ENCODE peak calls at places on chromosomes 12 and 14, in four cellular contexts. Q, G, P and U are unnamed samples.

GRCh38 chr14:37595809-37596595 is 573 bp downstream of the TTC6 start:
- DNase-seq in G (peak), Q (no peak), P (no peak), U (peak)

GRCh38 chr12:38889297-38889815 is 16.0 kb downstream of the CPNE8 start:
- DNase-seq in Q (no peak), G (no peak), P (no peak), U (no peak)

GRCh38 chr12:11815397-11815796 is 165.9 kb downstream of the ETV6 start:
- DNase-seq in P (no peak), Q (no peak), G (no peak), U (no peak)

GRCh38 chr12:82015623-82016347 is 256.6 kb upstream of the PPFIA2 start:
- DNase-seq in Q (no peak), G (no peak), P (no peak), U (no peak)

GRCh38 chr12:120361506-120362208 is 7.3 kb downstream of the MSI1 start:
- DNase-seq in P (no peak), G (no peak), Q (peak), U (no peak)

GRCh38 chr12:39764944-39765560 is 145.4 kb upstream of the ABCD2 start:
- DNase-seq in G (peak), P (no peak), Q (no peak), U (no peak)

GRCh38 chr12:87368259-87368658 is 660.9 kb downstream of the C12orf50 start:
- DNase-seq in Q (no peak), G (no peak), P (no peak), U (no peak)

GRCh38 chr12:6444704-6445688 is at the start of gene CD27:
- DNase-seq in G (no peak), P (no peak), Q (no peak), U (peak)

GRCh38 chr14:74616507-74616906 is 4.5 kb upstream of the LTBP2 start:
- DNase-seq in G (no peak), P (peak), Q (no peak), U (no peak)

GRCh38 chr14:105881021-105881930 is 354.9 kb downstream of the TMEM121 start:
- DNase-seq in G (no peak), Q (peak), P (peak), U (peak)

GRCh38 chr12:116182359-116183063 is 95.0 kb downstream of the MED13L start:
- DNase-seq in G (no peak), Q (no peak), P (no peak), U (no peak)

GRCh38 chr12:105319691-105320209 is 10.7 kb upstream of the C12orf75 start:
- DNase-seq in G (no peak), Q (no peak), P (no peak), U (no peak)

GRCh38 chr14:28542040-28542439 is 224.5 kb upstream of the FOXG1 start:
- DNase-seq in P (no peak), G (no peak), Q (no peak), U (no peak)

GRCh38 chr14:75053396-75054289 is 2.4 kb upstream of the MLH3 start:
- DNase-seq in Q (no peak), G (no peak), P (no peak), U (no peak)

GRCh38 chr14:96091149-96091693 is 52.1 kb downstream of the C14orf132 start:
- DNase-seq in Q (no peak), P (peak), G (no peak), U (no peak)

GRCh38 chr14:96088131-96088880 is 49.1 kb downstream of the C14orf132 start:
- DNase-seq in P (no peak), Q (no peak), G (no peak), U (peak)

GRCh38 chr14:96090441-96091148 is 51.4 kb downstream of the C14orf132 start:
- DNase-seq in G (no peak), Q (peak), P (peak), U (peak)

GRCh38 chr14:96088911-96089310 is 49.7 kb downstream of the C14orf132 start:
- DNase-seq in Q (no peak), G (no peak), P (no peak), U (no peak)

GRCh38 chr14:96089401-96089800 is 50.2 kb downstream of the C14orf132 start:
- DNase-seq in P (no peak), Q (no peak), G (no peak), U (peak)
- H3K27ac ChIP-seq in P (no peak), Q (no peak), G (no peak), U (no peak)

GRCh38 chr12:52216807-52217206 is 16.2 kb upstream of the KRT7 start:
- DNase-seq in G (no peak), Q (no peak), P (peak), U (no peak)

GRCh38 chr12:52215587-52216031 is 17.4 kb upstream of the KRT7 start:
- DNase-seq in Q (no peak), P (peak), G (peak), U (no peak)

GRCh38 chr12:52214421-52214802 is 18.6 kb upstream of the KRT7 start:
- DNase-seq in Q (no peak), P (no peak), G (no peak), U (peak)

GRCh38 chr12:52216107-52216506 is 16.9 kb upstream of the KRT7 start:
- DNase-seq in G (no peak), Q (no peak), P (peak), U (no peak)

GRCh38 chr12:52217223-52217622 is 15.8 kb upstream of the KRT7 start:
- DNase-seq in G (no peak), Q (peak), P (no peak), U (peak)
- H3K27ac ChIP-seq in G (no peak), Q (no peak), P (peak), U (no peak)

GRCh38 chr14:67218126-67218525 is 23.1 kb upstream of the PALS1 start:
- DNase-seq in Q (no peak), P (no peak), G (no peak), U (no peak)

GRCh38 chr14:67221248-67221981 is 19.8 kb upstream of the PALS1 start:
- DNase-seq in P (no peak), Q (no peak), G (no peak), U (no peak)

GRCh38 chr14:67221982-67222328 is 19.3 kb upstream of the PALS1 start:
- DNase-seq in P (no peak), Q (no peak), G (no peak), U (no peak)
- H3K27ac ChIP-seq in P (no peak), Q (no peak), G (no peak), U (no peak)

DNA sequence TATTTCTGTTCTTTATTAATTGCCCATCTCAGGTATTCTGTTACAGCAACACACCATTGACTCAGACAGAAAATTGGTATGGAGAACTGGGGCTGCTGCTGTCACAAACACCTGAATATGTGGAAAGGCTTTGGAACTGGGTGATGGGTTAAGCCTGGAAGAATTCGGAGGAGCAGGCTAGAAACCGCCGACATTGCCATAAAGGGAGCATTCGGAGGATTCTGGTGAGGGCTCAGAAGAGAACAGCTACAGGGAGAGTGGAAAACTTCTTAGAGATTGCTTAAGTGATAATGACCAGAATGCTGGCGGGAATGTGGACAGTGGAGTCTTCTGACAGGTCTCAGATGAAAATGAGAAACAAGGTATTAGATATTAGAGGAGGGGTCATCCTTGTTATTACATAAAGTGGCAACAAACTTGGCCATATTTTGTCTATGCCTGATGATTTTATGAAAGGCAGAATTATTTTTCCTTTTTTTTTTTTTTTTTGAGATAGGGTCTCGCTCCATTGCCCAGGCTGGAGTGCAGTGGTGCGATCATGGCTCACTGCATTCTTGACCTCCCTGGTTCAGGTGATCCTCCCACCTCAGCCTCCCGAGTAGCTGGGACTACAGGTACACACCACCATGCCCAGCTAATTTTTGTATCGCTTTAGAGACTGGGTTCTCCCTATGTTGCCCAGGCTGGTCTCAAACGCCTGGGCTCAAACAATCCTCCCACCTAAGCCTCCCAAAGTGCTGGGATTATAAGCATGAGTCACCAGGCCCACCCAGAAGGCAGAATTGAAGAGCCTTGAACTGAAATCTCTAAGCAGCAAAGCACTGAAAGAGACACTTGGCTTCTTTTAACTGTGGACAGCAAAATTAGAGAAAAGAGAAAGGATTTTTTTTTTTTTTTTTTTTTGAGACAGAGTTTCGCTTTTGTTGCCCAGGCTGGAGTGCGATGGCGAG is 16.7 kb upstream of the RCOR1 start:
- DNase-seq in G (no peak), P (no peak), Q (no peak), U (no peak)
- H3K27ac ChIP-seq in G (peak), P (no peak), Q (no peak), U (no peak)

GRCh38 chr14:70004791-70005190 is 125.6 kb downstream of the SMOC1 start:
- DNase-seq in Q (no peak), G (no peak), P (no peak), U (no peak)

GRCh38 chr14:69997849-69998248 is 118.6 kb downstream of the SMOC1 start:
- DNase-seq in P (peak), Q (no peak), G (peak), U (no peak)

GRCh38 chr14:69999246-69999645 is 120.0 kb downstream of the SMOC1 start:
- DNase-seq in G (no peak), P (no peak), Q (no peak), U (peak)

GRCh38 chr14:70002589-70003240 is 123.5 kb downstream of the SMOC1 start:
- DNase-seq in G (peak), Q (no peak), P (no peak), U (no peak)

GRCh38 chr14:70000601-70001000 is 121.4 kb downstream of the SMOC1 start:
- DNase-seq in Q (no peak), G (no peak), P (no peak), U (no peak)
- H3K27ac ChIP-seq in Q (no peak), G (no peak), P (no peak), U (no peak)

GRCh38 chr12:52093346-52093745 is 13.8 kb downstream of the SMIM41 start:
- DNase-seq in Q (no peak), P (no peak), G (no peak), U (peak)
- H3K27ac ChIP-seq in Q (no peak), P (no peak), G (no peak), U (no peak)

GRCh38 chr12:131990066-131990979 is 40.6 kb downstream of the EP400 start:
- DNase-seq in Q (no peak), P (no peak), G (no peak), U (no peak)

GRCh38 chr12:131990980-131991305 is 41.2 kb downstream of the EP400 start:
- DNase-seq in G (no peak), P (no peak), Q (no peak), U (peak)

GRCh38 chr12:131994589-131994988 is 44.8 kb downstream of the EP400 start:
- DNase-seq in G (no peak), P (no peak), Q (no peak), U (no peak)

GRCh38 chr12:131989021-131989420 is 39.3 kb downstream of the EP400 start:
- DNase-seq in G (no peak), Q (no peak), P (no peak), U (no peak)

GRCh38 chr12:131991816-131992430 is 42.2 kb downstream of the EP400 start:
- DNase-seq in Q (no peak), G (no peak), P (no peak), U (peak)
- H3K27ac ChIP-seq in Q (no peak), G (no peak), P (no peak), U (no peak)

DNA sequence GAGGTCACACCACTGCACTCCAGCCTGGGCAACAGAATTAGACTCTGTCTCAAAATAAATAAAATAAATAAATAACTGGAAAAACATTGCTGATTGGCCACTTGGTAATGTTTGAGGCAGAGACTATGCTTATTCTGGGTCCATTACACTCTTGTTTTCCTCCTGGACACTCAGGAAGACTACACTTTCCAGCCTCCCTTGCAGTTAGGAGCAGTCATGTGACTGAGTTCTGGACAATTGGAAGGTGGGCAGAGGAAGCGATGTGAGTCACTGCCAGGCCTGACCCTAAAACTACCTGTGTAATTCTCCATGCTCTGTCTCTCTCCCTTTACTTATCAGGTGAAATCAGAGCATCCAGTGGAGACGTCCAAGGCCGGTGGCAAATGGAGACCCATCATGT is 74.4 kb downstream of the VCPKMT start:
- DNase-seq in Q (no peak), P (no peak), G (no peak), U (no peak)
- H3K27ac ChIP-seq in Q (no peak), P (no peak), G (no peak), U (no peak)

GRCh38 chr14:38948576-38948975 is 154.5 kb downstream of the SEC23A start:
- DNase-seq in G (no peak), P (no peak), Q (no peak), U (no peak)

GRCh38 chr14:38947343-38947742 is 155.7 kb downstream of the SEC23A start:
- DNase-seq in G (no peak), P (no peak), Q (no peak), U (no peak)

GRCh38 chr14:38950676-38951075 is 152.4 kb downstream of the SEC23A start:
- DNase-seq in Q (no peak), G (no peak), P (no peak), U (no peak)

GRCh38 chr14:38948171-38948570 is 154.9 kb downstream of the SEC23A start:
- DNase-seq in G (no peak), P (no peak), Q (no peak), U (no peak)

DNA sequence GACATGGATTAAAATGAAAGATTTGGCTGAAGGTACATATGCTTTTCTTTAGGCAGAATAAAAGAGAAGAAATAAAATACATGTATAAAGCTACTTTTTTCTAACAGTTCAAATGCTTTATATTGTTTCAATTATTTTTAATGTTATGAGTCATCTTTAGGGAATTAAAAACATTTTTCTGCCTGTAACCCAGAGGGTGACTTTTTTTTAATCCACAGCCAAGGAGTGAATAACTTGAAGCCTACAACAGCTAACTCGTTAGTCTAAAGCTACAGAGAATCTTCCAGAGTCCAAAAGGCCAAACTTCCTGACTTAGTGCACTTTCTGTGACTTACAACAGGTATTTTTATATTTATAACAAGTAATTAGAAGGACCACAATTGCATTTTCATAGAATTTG is 151.6 kb downstream of the SEC23A start:
- DNase-seq in Q (no peak), P (no peak), G (no peak), U (no peak)
- H3K27ac ChIP-seq in Q (no peak), P (peak), G (no peak), U (no peak)